ENCODE peak calls at places on chromosomes 2 and 18, in four cellular contexts. One of them, this sample, is unnamed.

GRCh38 chr2:207423886-207424285 is 105.9 kb upstream of the CREB1 start:
- DNase-seq in fibroblast of lung: peak; percentile 100
- DNase-seq in upper lobe of right lung: no peak
- DNase-seq in transverse colon: no peak
- DNase-seq in this sample: no peak

GRCh38 chr18:35611518-35611917 is 30.0 kb downstream of the GALNT1 start:
- DNase-seq in upper lobe of right lung: no peak
- DNase-seq in transverse colon: no peak
- DNase-seq in fibroblast of lung: peak; percentile 50
- DNase-seq in this sample: no peak

GRCh38 chr2:220935789-220936321 is 636.2 kb downstream of the EPHA4 start:
- DNase-seq in transverse colon: no peak
- DNase-seq in upper lobe of right lung: no peak
- DNase-seq in fibroblast of lung: peak; percentile 16
- DNase-seq in this sample: no peak

GRCh38 chr2:236236559-236237450 is 27.4 kb downstream of the ASB18 start:
- DNase-seq in transverse colon: no peak
- DNase-seq in fibroblast of lung: no peak
- DNase-seq in upper lobe of right lung: no peak
- DNase-seq in this sample: no peak

GRCh38 chr2:184562532-184562931 is 35.8 kb upstream of the ZNF804A start:
- DNase-seq in upper lobe of right lung: no peak
- DNase-seq in transverse colon: no peak
- DNase-seq in fibroblast of lung: peak; percentile 54
- DNase-seq in this sample: no peak

GRCh38 chr2:99692785-99693184 is 203.0 kb upstream of the REV1 start:
- DNase-seq in fibroblast of lung: no peak
- DNase-seq in upper lobe of right lung: no peak
- DNase-seq in transverse colon: no peak
- DNase-seq in this sample: no peak

GRCh38 chr2:216635701-216636541 is 2.7 kb downstream of the IGFBP2 start:
- DNase-seq in upper lobe of right lung: no peak
- DNase-seq in transverse colon: peak; percentile 10
- DNase-seq in fibroblast of lung: peak; percentile 67
- DNase-seq in this sample: no peak

GRCh38 chr18:9535430-9535972 is 60.2 kb downstream of the RALBP1 start:
- DNase-seq in upper lobe of right lung: no peak
- DNase-seq in fibroblast of lung: peak; percentile 85
- DNase-seq in transverse colon: no peak
- DNase-seq in this sample: peak; percentile 24

GRCh38 chr2:241802421-241802749 is 6.6 kb upstream of the NEU4 start:
- DNase-seq in transverse colon: peak; percentile 8
- DNase-seq in upper lobe of right lung: no peak
- DNase-seq in fibroblast of lung: no peak
- DNase-seq in this sample: peak; percentile 6

GRCh38 chr2:23244656-23245055 is 140.3 kb upstream of the KLHL29 start:
- DNase-seq in upper lobe of right lung: no peak
- DNase-seq in transverse colon: no peak
- DNase-seq in fibroblast of lung: no peak
- DNase-seq in this sample: no peak

DNA sequence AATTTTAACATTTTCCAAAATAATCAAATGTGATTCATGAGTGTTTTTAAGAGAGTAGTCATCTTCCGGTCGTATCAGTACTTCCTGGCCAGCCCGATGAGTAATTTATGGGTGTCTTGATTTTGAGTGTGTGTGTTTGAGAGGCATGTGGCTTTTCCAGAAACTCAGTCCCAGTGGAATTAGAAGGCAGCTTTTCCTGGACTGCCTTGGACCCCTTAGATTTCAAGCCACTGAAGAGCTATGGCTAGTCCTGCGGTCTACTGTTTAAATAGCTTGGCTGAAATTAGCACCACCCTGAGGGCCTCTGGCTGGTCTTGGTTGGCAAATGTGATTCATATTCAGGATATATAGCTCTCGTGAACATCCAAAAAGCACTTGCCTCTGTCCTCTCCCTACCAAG is 59.4 kb downstream of the HK2 start:
- DNase-seq in fibroblast of lung: peak; percentile 88
- DNase-seq in transverse colon: no peak
- DNase-seq in upper lobe of right lung: no peak
- DNase-seq in this sample: no peak
- H3K4me1 ChIP-seq in fibroblast of lung: peaks cover 17% of the 10 kb centered on the region
- H3K4me1 ChIP-seq in transverse colon: no peaks in the 10 kb centered on the region
- H3K4me1 ChIP-seq in upper lobe of right lung: no peaks in the 10 kb centered on the region
- H3K4me1 ChIP-seq in this sample: no peaks in the 10 kb centered on the region

GRCh38 chr18:36889742-36890141 is 60.8 kb downstream of the KIAA1328 start:
- DNase-seq in transverse colon: no peak
- DNase-seq in upper lobe of right lung: no peak
- DNase-seq in fibroblast of lung: no peak
- DNase-seq in this sample: no peak

GRCh38 chr18:36890598-36890997 is 61.7 kb downstream of the KIAA1328 start:
- DNase-seq in transverse colon: no peak
- DNase-seq in upper lobe of right lung: no peak
- DNase-seq in fibroblast of lung: no peak
- DNase-seq in this sample: no peak

GRCh38 chr18:36887864-36888263 is 58.9 kb downstream of the KIAA1328 start:
- DNase-seq in transverse colon: no peak
- DNase-seq in upper lobe of right lung: no peak
- DNase-seq in fibroblast of lung: no peak
- DNase-seq in this sample: no peak

GRCh38 chr18:36888778-36889177 is 59.9 kb downstream of the KIAA1328 start:
- DNase-seq in fibroblast of lung: no peak
- DNase-seq in transverse colon: no peak
- DNase-seq in upper lobe of right lung: no peak
- DNase-seq in this sample: no peak

DNA sequence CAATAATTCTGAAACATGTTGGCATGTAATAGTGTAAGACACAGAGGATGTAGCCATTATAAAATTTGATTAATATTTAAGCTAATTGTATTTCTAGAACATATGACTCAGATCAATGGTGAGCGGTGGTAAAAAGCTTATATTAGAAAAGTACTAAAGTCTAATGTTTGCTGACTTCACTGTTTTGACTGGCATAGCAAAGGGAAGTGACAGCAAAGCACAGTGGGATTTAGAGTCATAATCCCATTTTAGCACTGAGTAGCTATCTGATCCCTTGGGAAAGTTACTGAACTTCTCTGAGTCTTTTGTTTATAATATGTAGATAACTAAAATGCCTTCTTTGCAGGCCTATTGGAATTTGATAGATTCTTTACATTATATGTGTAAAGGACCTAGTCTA is 60.4 kb downstream of the KIAA1328 start:
- DNase-seq in transverse colon: no peak
- DNase-seq in fibroblast of lung: no peak
- DNase-seq in upper lobe of right lung: no peak
- DNase-seq in this sample: no peak
- TF ChIP-seq CTCF in transverse colon: no peak
- TF ChIP-seq CTCF in fibroblast of lung: no peak
- TF ChIP-seq CTCF in upper lobe of right lung: no peak
- TF ChIP-seq CTCF in this sample: no peak

GRCh38 chr2:203915256-203915655 is 21.3 kb upstream of the ICOS start:
- DNase-seq in upper lobe of right lung: no peak
- DNase-seq in fibroblast of lung: no peak
- DNase-seq in transverse colon: no peak
- DNase-seq in this sample: no peak

GRCh38 chr2:203916756-203917155 is 19.8 kb upstream of the ICOS start:
- DNase-seq in fibroblast of lung: no peak
- DNase-seq in transverse colon: no peak
- DNase-seq in upper lobe of right lung: no peak
- DNase-seq in this sample: no peak

GRCh38 chr2:203913947-203914346 is 22.6 kb upstream of the ICOS start:
- DNase-seq in fibroblast of lung: no peak
- DNase-seq in upper lobe of right lung: no peak
- DNase-seq in transverse colon: no peak
- DNase-seq in this sample: no peak

GRCh38 chr2:203918264-203918663 is 18.3 kb upstream of the ICOS start:
- DNase-seq in transverse colon: no peak
- DNase-seq in fibroblast of lung: peak; percentile 3
- DNase-seq in upper lobe of right lung: no peak
- DNase-seq in this sample: no peak

DNA sequence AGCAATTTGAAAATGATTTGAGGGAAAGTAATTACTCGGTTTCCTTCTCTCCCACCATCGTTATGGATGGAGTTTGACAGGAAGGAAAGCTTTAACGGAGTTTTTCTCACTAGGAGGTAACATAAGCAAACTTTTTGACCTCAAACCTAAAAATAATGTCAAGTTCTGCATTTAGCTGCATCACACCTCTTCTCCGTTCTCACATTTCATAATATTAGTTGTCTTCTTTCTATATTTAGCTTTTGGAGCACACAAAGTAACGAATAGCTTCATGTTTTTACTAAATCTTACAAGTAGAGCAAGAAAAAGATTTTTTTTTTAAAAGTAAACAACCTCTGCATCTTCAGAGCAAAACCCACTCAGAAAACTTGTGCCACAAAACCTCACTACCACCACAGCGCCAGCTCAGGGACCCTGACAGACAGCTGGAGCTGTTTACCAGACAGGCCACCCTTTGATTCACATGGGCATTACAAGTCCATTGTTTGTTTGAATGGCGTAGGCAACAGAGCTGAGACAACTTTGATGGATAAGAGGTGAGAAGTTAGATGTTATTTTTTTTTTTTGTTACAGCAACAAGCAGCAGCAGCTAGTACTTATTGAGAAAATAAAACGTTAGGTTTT is 21.9 kb upstream of the ICOS start:
- DNase-seq in transverse colon: no peak
- DNase-seq in upper lobe of right lung: no peak
- DNase-seq in fibroblast of lung: no peak
- DNase-seq in this sample: no peak
- H3K4me3 ChIP-seq in transverse colon: no peak overlapping the region
- H3K4me3 ChIP-seq in upper lobe of right lung: no peak overlapping the region
- H3K4me3 ChIP-seq in fibroblast of lung: no peak overlapping the region
- H3K4me3 ChIP-seq in this sample: no peak overlapping the region

DNA sequence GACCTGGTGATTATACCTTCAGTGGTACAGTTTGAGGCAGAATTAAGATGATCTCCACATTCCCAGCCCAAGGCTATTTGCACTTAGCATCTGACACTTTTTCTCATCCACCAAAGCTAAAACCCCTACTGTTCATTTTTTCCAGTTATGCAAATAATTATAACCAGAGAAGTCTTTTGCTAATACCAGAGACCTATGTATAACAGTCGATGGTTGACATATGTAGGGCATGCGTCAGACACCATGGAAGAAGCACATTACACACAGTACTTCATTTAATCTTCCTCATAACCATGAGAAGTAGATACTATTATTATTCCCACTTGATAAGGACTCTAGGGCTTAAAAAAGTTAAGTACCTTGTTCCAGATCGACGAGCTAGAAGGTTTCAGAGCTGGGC is 36.5 kb downstream of the AP1S3 start:
- DNase-seq in fibroblast of lung: no peak
- DNase-seq in transverse colon: no peak
- DNase-seq in upper lobe of right lung: no peak
- DNase-seq in this sample: no peak
- H3K4me1 ChIP-seq in fibroblast of lung: peaks cover 5% of the 10 kb centered on the region
- H3K4me1 ChIP-seq in transverse colon: no peaks in the 10 kb centered on the region
- H3K4me1 ChIP-seq in upper lobe of right lung: no peaks in the 10 kb centered on the region
- H3K4me1 ChIP-seq in this sample: no peaks in the 10 kb centered on the region

DNA sequence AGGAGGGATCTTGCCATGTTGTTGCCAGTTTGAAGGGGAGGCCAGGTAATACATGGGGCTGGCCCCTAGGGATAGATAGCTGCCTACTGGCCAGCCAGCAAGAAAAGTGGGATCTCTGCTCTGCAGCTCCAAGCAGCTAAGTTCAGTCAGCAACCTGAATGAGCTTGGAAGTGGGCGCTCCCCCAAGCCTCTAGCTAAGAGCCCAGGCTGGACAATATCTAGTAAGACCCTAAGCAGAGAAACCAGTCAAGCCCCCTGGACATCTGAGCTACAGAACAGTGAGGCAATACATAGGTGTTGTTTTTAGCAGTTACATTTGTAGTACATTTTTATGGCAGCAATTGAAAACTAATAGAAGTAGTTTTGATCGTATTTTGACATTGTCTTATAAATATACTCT is 409.8 kb upstream of the SMIM21 start:
- DNase-seq in fibroblast of lung: no peak
- DNase-seq in transverse colon: no peak
- DNase-seq in upper lobe of right lung: no peak
- DNase-seq in this sample: no peak
- TF ChIP-seq CTCF in fibroblast of lung: no peak
- TF ChIP-seq CTCF in transverse colon: no peak
- TF ChIP-seq CTCF in upper lobe of right lung: no peak
- TF ChIP-seq CTCF in this sample: no peak

GRCh38 chr2:152031747-152032146 is 67.1 kb downstream of the CACNB4 start:
- DNase-seq in fibroblast of lung: no peak
- DNase-seq in transverse colon: no peak
- DNase-seq in upper lobe of right lung: no peak
- DNase-seq in this sample: no peak

GRCh38 chr2:152028182-152028862 is 70.5 kb downstream of the CACNB4 start:
- DNase-seq in transverse colon: no peak
- DNase-seq in fibroblast of lung: peak; percentile 50
- DNase-seq in upper lobe of right lung: no peak
- DNase-seq in this sample: no peak

DNA sequence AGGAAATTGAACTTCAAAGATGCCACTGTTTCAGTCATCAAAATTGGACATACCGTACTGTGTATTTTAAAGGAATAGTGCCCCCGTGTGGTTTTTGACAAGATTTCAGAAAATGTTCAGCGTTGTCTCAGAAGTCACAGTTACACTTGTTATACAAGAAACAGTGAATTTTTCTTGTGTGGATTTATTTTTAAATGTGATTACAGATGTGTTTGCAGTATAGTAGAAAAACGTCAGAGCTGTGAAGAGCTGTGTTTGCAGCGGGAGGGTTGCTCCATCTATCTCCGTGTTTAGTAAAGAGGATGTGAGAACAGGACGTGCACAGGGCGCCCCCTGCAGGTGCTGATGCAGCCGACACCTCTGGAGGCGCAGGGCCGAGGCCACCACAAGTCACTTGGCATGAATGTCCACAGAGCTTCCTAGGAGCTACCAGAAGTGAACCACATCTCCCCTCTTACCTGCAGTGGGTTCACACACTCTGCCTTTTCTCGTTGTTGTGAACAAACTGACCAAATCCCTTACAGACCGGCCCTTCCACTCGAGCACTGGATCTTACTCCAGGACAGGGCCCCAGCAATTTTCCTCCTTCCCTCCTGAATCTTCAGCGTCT is 73.1 kb downstream of the CACNB4 start:
- DNase-seq in transverse colon: peak; percentile 84
- DNase-seq in upper lobe of right lung: peak; percentile 91
- DNase-seq in fibroblast of lung: peak; percentile 57
- DNase-seq in this sample: peak; percentile 91
- H3K4me3 ChIP-seq in transverse colon: no peak overlapping the region
- H3K4me3 ChIP-seq in upper lobe of right lung: peak overlapping the region; percentile 31
- H3K4me3 ChIP-seq in fibroblast of lung: no peak overlapping the region
- H3K4me3 ChIP-seq in this sample: peak overlapping the region; percentile 56